ENCODE peak calls at places on chromosomes 13 and 19, in nine cellular contexts. S is activated CD4-positive, alpha-beta memory T cell treated with anti-CD3 and anti-CD28 coated beads, Interleukin-2, amount 10 ng/mL, durations not matched to agents 7 days and 5 days; D is T-helper 2 cell; L is T-helper 9 cell; J is naive B cell; Y is omental fat pad; I is stomach; B is Peyer's patch; Q is amygdala. R is an unnamed sample.
A peak's percentile ranks its signal among the peaks of the same experiment; 100 is the strongest.

GRCh38 chr13:98321356-98321755 is 144.3 kb upstream of the RNF113B start:
- DNase-seq in S (no peak), D (no peak), L (no peak), J (no peak), Y (no peak), I (no peak), B (no peak), Q (no peak), R (no peak)

GRCh38 chr13:101649490-101650126 is 197.1 kb downstream of the ITGBL1 start:
- DNase-seq in S (no peak), D (no peak), L (no peak), J (no peak), Y (no peak), I (no peak), B (no peak), Q (no peak), R (no peak)

GRCh38 chr19:11265785-11266236 is 3.5 kb upstream of the DOCK6 start:
- DNase-seq in S (no peak), D (no peak), L (no peak), J (no peak), Y (no peak), I (peak; percentile 91), B (no peak), Q (no peak), R (no peak)

GRCh38 chr13:26785845-26786630 is 25.5 kb upstream of the GPR12 start:
- DNase-seq in S (peak; percentile 53), D (peak; percentile 23), L (peak; percentile 25), J (peak; percentile 70), Y (no peak), I (peak; percentile 28), B (peak; percentile 75), Q (no peak), R (peak; percentile 60)

GRCh38 chr19:11554160-11554559 is 4.9 kb downstream of the ELOF1 start:
- DNase-seq in S (peak; percentile 38), D (no peak), L (no peak), J (peak; percentile 17), Y (no peak), I (no peak), B (peak; percentile 80), Q (no peak), R (no peak)

GRCh38 chr13:110590577-110590976 is 24.8 kb upstream of the NAXD start:
- DNase-seq in S (no peak), D (no peak), L (no peak), J (no peak), Y (no peak), I (peak; percentile 81), B (no peak), Q (no peak), R (no peak)

GRCh38 chr13:19634129-19634740 is 776 bp downstream of the MPHOSPH8 start:
- DNase-seq in S (peak; percentile 32), D (no peak), L (no peak), J (no peak), Y (no peak), I (peak; percentile 33), B (no peak), Q (no peak), R (no peak)

GRCh38 chr13:20446900-20447299 is 78.8 kb downstream of the CRYL1 start:
- DNase-seq in S (no peak), D (no peak), L (no peak), J (no peak), Y (no peak), I (no peak), B (no peak), Q (no peak), R (no peak)

GRCh38 chr13:78689011-78689410 is 30.1 kb upstream of the OBI1 start:
- DNase-seq in S (no peak), D (no peak), L (no peak), J (no peak), Y (no peak), I (no peak), B (no peak), Q (no peak), R (no peak)

GRCh38 chr19:46674416-46675178 is 13.6 kb upstream of the DACT3 start:
- DNase-seq in S (no peak), D (no peak), L (no peak), J (no peak), Y (no peak), I (no peak), B (no peak), Q (no peak), R (no peak)

R was measured in stimulated activated naive CD8-positive, alpha-beta T cell treated with anti-CD3 and anti-CD28 coated beads, Interleukin-15, Interleukin-2, amounts not matched to agents 100 U/mL and 50 U/mL, for 24 hours.